ENCODE peak calls at places on chromosomes 13 and 19, in eight cellular contexts. O, Y, D, F, V, R, B and K are unnamed samples.

GRCh38 chr13:100044936-100045335 is 44.0 kb upstream of the PCCA start:
- DNase-seq in O (no peak), D (no peak), R (no peak), F (no peak), V (no peak), B (no peak), Y (no peak), K (no peak)

GRCh38 chr19:17390665-17391370 is 3.2 kb downstream of the CCDC194 start:
- DNase-seq in D (peak), O (peak), F (peak), B (peak), Y (peak), V (peak), R (peak), K (peak)

GRCh38 chr13:24159362-24159761 is 1.2 kb upstream of the SPATA13 start:
- DNase-seq in D (no peak), R (no peak), O (no peak), B (no peak), V (no peak), Y (no peak), F (no peak), K (no peak)

GRCh38 chr19:18650048-18650435 is 13.2 kb downstream of the KLHL26 start:
- DNase-seq in B (peak), F (peak), Y (no peak), R (no peak), V (no peak), O (no peak), D (no peak), K (peak)

GRCh38 chr19:6464070-6464873 is at the start of gene CRB3:
- DNase-seq in D (no peak), R (peak), F (peak), Y (no peak), V (peak), B (peak), O (peak), K (no peak)

GRCh38 chr19:16371540-16371986 is 46.9 kb downstream of the KLF2 start:
- DNase-seq in R (peak), O (peak), D (no peak), V (no peak), Y (no peak), F (no peak), B (peak), K (no peak)

GRCh38 chr13:35703061-35703460 is 226.6 kb upstream of the MAB21L1 start:
- DNase-seq in D (no peak), B (no peak), V (no peak), F (no peak), R (no peak), Y (no peak), O (no peak), K (no peak)

GRCh38 chr19:6126335-6126974 is 9.0 kb upstream of the ACSBG2 start:
- DNase-seq in F (peak), R (no peak), B (no peak), Y (peak), O (no peak), D (no peak), V (no peak), K (no peak)

GRCh38 chr19:39325778-39326680 is 5.4 kb upstream of the LRFN1 start:
- DNase-seq in F (peak), R (no peak), O (no peak), D (no peak), Y (no peak), B (no peak), V (no peak), K (no peak)

GRCh38 chr13:97121894-97122293 is 100.2 kb upstream of the MBNL2 start:
- DNase-seq in V (no peak), O (no peak), D (no peak), R (no peak), B (no peak), Y (no peak), F (peak), K (no peak)

GRCh38 chr13:51804295-51805172 is 571 bp upstream of the DHRS12 start:
- DNase-seq in O (no peak), Y (peak), F (no peak), V (peak), R (peak), B (no peak), D (no peak), K (peak)

GRCh38 chr19:30224689-30225606 is 147.2 kb upstream of the ZNF536 start:
- DNase-seq in B (no peak), F (peak), V (no peak), R (no peak), D (no peak), Y (no peak), O (no peak), K (peak)

GRCh38 chr19:39156230-39156890 is 30.8 kb downstream of the PAK4 start:
- DNase-seq in V (peak), R (no peak), B (no peak), F (no peak), O (no peak), D (no peak), Y (no peak), K (no peak)

GRCh38 chr13:98468352-98468751 is 108.6 kb downstream of the STK24 start:
- DNase-seq in R (no peak), Y (peak), D (no peak), V (no peak), O (no peak), F (no peak), B (no peak), K (no peak)

GRCh38 chr13:99087130-99087953 is 109.5 kb upstream of the DOCK9 start:
- DNase-seq in Y (peak), R (peak), F (peak), D (no peak), O (peak), B (peak), V (peak), K (peak)

GRCh38 chr19:35266149-35266903 is 2.4 kb upstream of the USF2 start:
- DNase-seq in V (peak), O (no peak), D (no peak), F (no peak), R (no peak), Y (no peak), B (no peak), K (no peak)

GRCh38 chr19:38264486-38265212 is at the start of gene SPINT2:
- DNase-seq in R (peak), O (no peak), B (no peak), V (no peak), Y (peak), D (no peak), F (peak), K (no peak)

GRCh38 chr13:29903524-29903923 is 53.1 kb upstream of the UBL3 start:
- DNase-seq in Y (no peak), V (no peak), B (no peak), F (no peak), D (no peak), O (no peak), R (no peak), K (no peak)

GRCh38 chr13:28558126-28558525 is 63.2 kb upstream of the FLT1 start:
- DNase-seq in B (no peak), D (peak), V (no peak), O (no peak), Y (no peak), F (peak), R (no peak), K (no peak)

GRCh38 chr13:56299650-56300049 is 841.1 kb upstream of the PRR20A start:
- DNase-seq in V (no peak), Y (no peak), F (no peak), O (no peak), B (no peak), R (no peak), D (no peak), K (no peak)

GRCh38 chr19:50198431-50199253 is 4.8 kb upstream of the MYH14 start:
- DNase-seq in F (no peak), Y (no peak), O (no peak), D (no peak), B (peak), V (no peak), R (no peak), K (no peak)

GRCh38 chr13:43203781-43204180 is 180.4 kb downstream of the DNAJC15 start:
- DNase-seq in B (no peak), F (no peak), V (no peak), D (no peak), Y (no peak), O (no peak), R (no peak), K (no peak)

GRCh38 chr13:100515410-100515800 is 73.2 kb downstream of the GGACT start:
- DNase-seq in O (no peak), R (no peak), B (no peak), D (no peak), V (no peak), Y (no peak), F (no peak), K (no peak)

GRCh38 chr19:18225355-18225701 is 910 bp downstream of the PDE4C start:
- DNase-seq in Y (no peak), V (no peak), F (no peak), B (no peak), D (no peak), R (no peak), O (no peak), K (no peak)

GRCh38 chr13:36031490-36031889 is 99.7 kb downstream of the DCLK1 start:
- DNase-seq in F (no peak), B (no peak), V (no peak), D (no peak), O (no peak), R (no peak), Y (no peak), K (no peak)

GRCh38 chr13:89150362-89150761 is 1479.2 kb downstream of the SLITRK5 start:
- DNase-seq in V (no peak), O (no peak), F (no peak), D (no peak), Y (no peak), B (no peak), R (no peak), K (no peak)

GRCh38 chr19:1013218-1013617 is 7.7 kb downstream of the TMEM259 start:
- DNase-seq in R (no peak), Y (no peak), V (peak), B (no peak), F (no peak), D (no peak), O (no peak), K (no peak)

GRCh38 chr13:105207586-105208293 is 1327.7 kb downstream of the EFNB2 start:
- DNase-seq in B (no peak), O (no peak), F (no peak), V (no peak), D (no peak), Y (no peak), R (no peak), K (no peak)

GRCh38 chr19:46181386-46181774 is 33.3 kb downstream of the IGFL2 start:
- DNase-seq in O (no peak), V (no peak), D (no peak), R (no peak), F (no peak), Y (no peak), B (no peak), K (no peak)

GRCh38 chr19:18951721-18952281 is 10.8 kb upstream of the HOMER3 start:
- DNase-seq in D (no peak), O (no peak), V (no peak), Y (no peak), R (no peak), F (no peak), B (no peak), K (no peak)